ENCODE peak calls at places on chromosomes 7 and 10, in seven cellular contexts. X, F, A, Q, Z, G and B are unnamed samples.

GRCh38 chr10:49601857-49602256 is 8.3 kb upstream of the SLC18A3 start:
- DNase-seq in X (no peak), F (no peak), A (no peak), Z (no peak), Q (no peak), G (no peak), B (no peak)

GRCh38 chr10:77770081-77770867 is 132.7 kb upstream of the KCNMA1 start:
- DNase-seq in F (no peak), Q (no peak), Z (no peak), G (no peak), X (no peak), A (no peak), B (no peak)

GRCh38 chr7:34849966-34850365 is 187.3 kb downstream of the DPY19L1 start:
- DNase-seq in A (no peak), Q (no peak), X (no peak), Z (no peak), F (no peak), G (no peak), B (no peak)

GRCh38 chr7:1226155-1226901 is 6.3 kb upstream of the UNCX start:
- DNase-seq in A (no peak), Q (no peak), F (no peak), G (no peak), X (no peak), Z (no peak), B (no peak)

GRCh38 chr10:133143546-133143945 is 16.5 kb upstream of the KNDC1 start:
- DNase-seq in F (no peak), Q (no peak), A (no peak), X (no peak), G (no peak), Z (no peak), B (no peak)

GRCh38 chr7:91194841-91195240 is 69.4 kb upstream of the FZD1 start:
- DNase-seq in X (no peak), A (no peak), F (no peak), Q (no peak), G (no peak), Z (no peak), B (peak; percentile 34)

GRCh38 chr7:23335621-23336020 is 36.5 kb downstream of the MALSU1 start:
- DNase-seq in X (no peak), G (no peak), A (no peak), Q (peak; percentile 43), Z (no peak), F (no peak), B (no peak)

GRCh38 chr10:11297136-11297535 is 279.5 kb downstream of the CELF2 start:
- DNase-seq in Q (no peak), X (no peak), G (no peak), F (no peak), A (no peak), Z (no peak), B (no peak)

GRCh38 chr10:124185074-124185473 is 91.7 kb upstream of the CHST15 start:
- DNase-seq in X (no peak), Q (no peak), Z (no peak), F (no peak), A (no peak), G (no peak), B (no peak)

GRCh38 chr10:10792681-10793080 is 225.0 kb upstream of the CELF2 start:
- DNase-seq in X (no peak), Q (no peak), G (no peak), Z (no peak), F (no peak), A (no peak), B (peak; percentile 60)